ENCODE peak calls at places on chromosomes 7 and 10, in five cellular contexts. One of them, this sample, is unnamed.

GRCh38 chr7:29127527-29127926 is 18.8 kb downstream of the CPVL start:
- DNase-seq in PC-3: no peak
- DNase-seq in cardiac fibroblast: no peak
- DNase-seq in fibroblast of pulmonary artery: no peak
- DNase-seq in tibial artery: no peak
- DNase-seq in this sample: no peak

GRCh38 chr10:21340341-21340740 is 185.1 kb downstream of the SKIDA1 start:
- DNase-seq in tibial artery: no peak
- DNase-seq in fibroblast of pulmonary artery: no peak
- DNase-seq in PC-3: peak; percentile 91
- DNase-seq in cardiac fibroblast: no peak
- DNase-seq in this sample: peak; percentile 49

GRCh38 chr10:103476046-103476768 is 2.8 kb downstream of the CALHM3 start:
- DNase-seq in fibroblast of pulmonary artery: peak; percentile 22
- DNase-seq in cardiac fibroblast: peak; percentile 40
- DNase-seq in tibial artery: no peak
- DNase-seq in PC-3: no peak
- DNase-seq in this sample: no peak

GRCh38 chr7:129742267-129742666 is 130.7 kb downstream of the NRF1 start:
- DNase-seq in tibial artery: no peak
- DNase-seq in cardiac fibroblast: no peak
- DNase-seq in fibroblast of pulmonary artery: no peak
- DNase-seq in PC-3: no peak
- DNase-seq in this sample: no peak

GRCh38 chr10:36538945-36539586 is 586.3 kb upstream of the ANKRD30A start:
- DNase-seq in PC-3: peak; percentile 100
- DNase-seq in fibroblast of pulmonary artery: peak; percentile 72
- DNase-seq in tibial artery: no peak
- DNase-seq in cardiac fibroblast: peak; percentile 40
- DNase-seq in this sample: peak; percentile 34

GRCh38 chr7:113710310-113711106 is 208.3 kb downstream of the PPP1R3A start:
- DNase-seq in PC-3: peak; percentile 87
- DNase-seq in tibial artery: no peak
- DNase-seq in cardiac fibroblast: peak; percentile 89
- DNase-seq in fibroblast of pulmonary artery: peak; percentile 91
- DNase-seq in this sample: peak; percentile 80

GRCh38 chr7:143222782-143223181 is 945 bp downstream of the TAS2R40 start:
- DNase-seq in fibroblast of pulmonary artery: no peak
- DNase-seq in tibial artery: peak; percentile 48
- DNase-seq in cardiac fibroblast: no peak
- DNase-seq in PC-3: no peak
- DNase-seq in this sample: no peak

GRCh38 chr10:60299961-60300883 is 89.5 kb downstream of the ANK3 start:
- DNase-seq in cardiac fibroblast: peak; percentile 95
- DNase-seq in fibroblast of pulmonary artery: peak; percentile 98
- DNase-seq in tibial artery: no peak
- DNase-seq in PC-3: no peak
- DNase-seq in this sample: no peak

GRCh38 chr7:46034056-46034768 is 113.1 kb upstream of the IGFBP3 start:
- DNase-seq in PC-3: peak; percentile 78
- DNase-seq in tibial artery: no peak
- DNase-seq in cardiac fibroblast: peak; percentile 62
- DNase-seq in fibroblast of pulmonary artery: peak; percentile 45
- DNase-seq in this sample: peak; percentile 97

GRCh38 chr7:104206841-104207240 is 972 bp downstream of the ORC5 start:
- DNase-seq in cardiac fibroblast: no peak
- DNase-seq in tibial artery: no peak
- DNase-seq in PC-3: no peak
- DNase-seq in fibroblast of pulmonary artery: no peak
- DNase-seq in this sample: no peak

GRCh38 chr10:69242844-69243212 is 22.7 kb downstream of the HKDC1 start:
- DNase-seq in cardiac fibroblast: peak; percentile 38
- DNase-seq in tibial artery: no peak
- DNase-seq in fibroblast of pulmonary artery: no peak
- DNase-seq in PC-3: no peak
- DNase-seq in this sample: no peak

GRCh38 chr10:30842185-30842584 is 189.5 kb downstream of the ZNF438 start:
- DNase-seq in tibial artery: no peak
- DNase-seq in cardiac fibroblast: no peak
- DNase-seq in fibroblast of pulmonary artery: no peak
- DNase-seq in PC-3: no peak
- DNase-seq in this sample: no peak

GRCh38 chr10:120480065-120480600 is 23.1 kb downstream of the PLPP4 start:
- DNase-seq in PC-3: peak; percentile 25
- DNase-seq in fibroblast of pulmonary artery: no peak
- DNase-seq in tibial artery: no peak
- DNase-seq in cardiac fibroblast: no peak
- DNase-seq in this sample: peak; percentile 25

GRCh38 chr7:37037286-37037685 is 313.0 kb upstream of the AOAH start:
- DNase-seq in fibroblast of pulmonary artery: no peak
- DNase-seq in PC-3: no peak
- DNase-seq in tibial artery: no peak
- DNase-seq in cardiac fibroblast: no peak
- DNase-seq in this sample: no peak

GRCh38 chr7:20958474-20958873 is 171.8 kb upstream of the SP8 start:
- DNase-seq in tibial artery: no peak
- DNase-seq in fibroblast of pulmonary artery: no peak
- DNase-seq in cardiac fibroblast: no peak
- DNase-seq in PC-3: no peak
- DNase-seq in this sample: no peak

GRCh38 chr7:151808296-151809155 is 68.4 kb downstream of the PRKAG2 start:
- DNase-seq in PC-3: peak; percentile 93
- DNase-seq in fibroblast of pulmonary artery: no peak
- DNase-seq in cardiac fibroblast: peak; percentile 22
- DNase-seq in tibial artery: no peak
- DNase-seq in this sample: no peak

GRCh38 chr7:465710-466400 is 53.8 kb downstream of the PDGFA start:
- DNase-seq in fibroblast of pulmonary artery: no peak
- DNase-seq in PC-3: no peak
- DNase-seq in cardiac fibroblast: no peak
- DNase-seq in tibial artery: no peak
- DNase-seq in this sample: no peak

GRCh38 chr7:15602236-15602635 is 40.4 kb upstream of the AGMO start:
- DNase-seq in tibial artery: no peak
- DNase-seq in PC-3: no peak
- DNase-seq in fibroblast of pulmonary artery: peak; percentile 44
- DNase-seq in cardiac fibroblast: peak; percentile 35
- DNase-seq in this sample: no peak

GRCh38 chr7:141071855-141072547 is 1.9 kb upstream of the TMEM178B start:
- DNase-seq in fibroblast of pulmonary artery: no peak
- DNase-seq in cardiac fibroblast: no peak
- DNase-seq in PC-3: no peak
- DNase-seq in tibial artery: no peak
- DNase-seq in this sample: no peak

GRCh38 chr10:105075031-105075430 is 433.9 kb downstream of the SORCS3 start:
- DNase-seq in fibroblast of pulmonary artery: no peak
- DNase-seq in cardiac fibroblast: no peak
- DNase-seq in tibial artery: no peak
- DNase-seq in PC-3: no peak
- DNase-seq in this sample: no peak

GRCh38 chr7:34019431-34019830 is 114.1 kb downstream of the BMPER start:
- DNase-seq in tibial artery: no peak
- DNase-seq in PC-3: no peak
- DNase-seq in cardiac fibroblast: no peak
- DNase-seq in fibroblast of pulmonary artery: peak; percentile 17
- DNase-seq in this sample: no peak

GRCh38 chr7:107966701-107967100 is 36.3 kb downstream of the LAMB1 start:
- DNase-seq in tibial artery: no peak
- DNase-seq in fibroblast of pulmonary artery: peak; percentile 87
- DNase-seq in cardiac fibroblast: peak; percentile 80
- DNase-seq in PC-3: peak; percentile 89
- DNase-seq in this sample: peak; percentile 96

GRCh38 chr10:25157650-25158049 is 17.2 kb upstream of the GPR158 start:
- DNase-seq in cardiac fibroblast: no peak
- DNase-seq in fibroblast of pulmonary artery: no peak
- DNase-seq in PC-3: no peak
- DNase-seq in tibial artery: no peak
- DNase-seq in this sample: no peak

GRCh38 chr7:22576941-22577927 is 77.2 kb upstream of the STEAP1B start:
- DNase-seq in fibroblast of pulmonary artery: peak; percentile 99
- DNase-seq in cardiac fibroblast: peak; percentile 99
- DNase-seq in tibial artery: peak; percentile 74
- DNase-seq in PC-3: peak; percentile 93
- DNase-seq in this sample: peak; percentile 100

GRCh38 chr10:46536171-46536570 is 20.3 kb downstream of the GPRIN2 start:
- DNase-seq in tibial artery: no peak
- DNase-seq in fibroblast of pulmonary artery: no peak
- DNase-seq in PC-3: no peak
- DNase-seq in cardiac fibroblast: no peak
- DNase-seq in this sample: no peak

GRCh38 chr7:131007439-131008330 is 273.7 kb upstream of the KLF14 start:
- DNase-seq in tibial artery: peak; percentile 65
- DNase-seq in PC-3: peak; percentile 97
- DNase-seq in cardiac fibroblast: peak; percentile 81
- DNase-seq in fibroblast of pulmonary artery: peak; percentile 77
- DNase-seq in this sample: peak; percentile 77

GRCh38 chr7:64879800-64880199 is 23.3 kb upstream of the ZNF273 start:
- DNase-seq in PC-3: no peak
- DNase-seq in fibroblast of pulmonary artery: no peak
- DNase-seq in tibial artery: no peak
- DNase-seq in cardiac fibroblast: no peak
- DNase-seq in this sample: no peak

DNA sequence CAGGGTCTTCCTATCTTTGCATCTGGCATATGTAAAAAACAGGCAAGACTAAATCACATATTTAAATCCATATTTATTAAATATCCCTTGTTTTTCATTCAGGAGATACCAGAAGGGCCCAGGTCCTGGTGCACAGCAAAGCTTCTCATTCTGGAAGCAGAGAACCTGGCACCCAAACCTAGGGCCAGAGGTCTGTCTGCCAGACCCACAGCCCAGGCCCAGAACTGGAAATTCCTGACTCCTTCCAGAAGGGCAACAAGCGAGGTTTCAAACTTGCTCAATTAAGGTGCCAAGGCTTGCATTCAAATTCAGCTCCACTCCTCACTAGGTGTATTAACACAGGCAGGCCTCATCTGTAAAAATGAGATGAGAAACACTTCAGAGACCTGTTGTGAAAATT is 4.2 kb upstream of the MYO1G start:
- DNase-seq in cardiac fibroblast: no peak
- DNase-seq in fibroblast of pulmonary artery: no peak
- DNase-seq in PC-3: no peak
- DNase-seq in tibial artery: no peak
- DNase-seq in this sample: no peak
- H3K4me3 ChIP-seq in cardiac fibroblast: no peak overlapping the region
- H3K4me3 ChIP-seq in fibroblast of pulmonary artery: no peak overlapping the region
- H3K4me3 ChIP-seq in PC-3: no peak overlapping the region
- H3K4me3 ChIP-seq in tibial artery: no peak overlapping the region
- H3K4me3 ChIP-seq in this sample: no peak overlapping the region

DNA sequence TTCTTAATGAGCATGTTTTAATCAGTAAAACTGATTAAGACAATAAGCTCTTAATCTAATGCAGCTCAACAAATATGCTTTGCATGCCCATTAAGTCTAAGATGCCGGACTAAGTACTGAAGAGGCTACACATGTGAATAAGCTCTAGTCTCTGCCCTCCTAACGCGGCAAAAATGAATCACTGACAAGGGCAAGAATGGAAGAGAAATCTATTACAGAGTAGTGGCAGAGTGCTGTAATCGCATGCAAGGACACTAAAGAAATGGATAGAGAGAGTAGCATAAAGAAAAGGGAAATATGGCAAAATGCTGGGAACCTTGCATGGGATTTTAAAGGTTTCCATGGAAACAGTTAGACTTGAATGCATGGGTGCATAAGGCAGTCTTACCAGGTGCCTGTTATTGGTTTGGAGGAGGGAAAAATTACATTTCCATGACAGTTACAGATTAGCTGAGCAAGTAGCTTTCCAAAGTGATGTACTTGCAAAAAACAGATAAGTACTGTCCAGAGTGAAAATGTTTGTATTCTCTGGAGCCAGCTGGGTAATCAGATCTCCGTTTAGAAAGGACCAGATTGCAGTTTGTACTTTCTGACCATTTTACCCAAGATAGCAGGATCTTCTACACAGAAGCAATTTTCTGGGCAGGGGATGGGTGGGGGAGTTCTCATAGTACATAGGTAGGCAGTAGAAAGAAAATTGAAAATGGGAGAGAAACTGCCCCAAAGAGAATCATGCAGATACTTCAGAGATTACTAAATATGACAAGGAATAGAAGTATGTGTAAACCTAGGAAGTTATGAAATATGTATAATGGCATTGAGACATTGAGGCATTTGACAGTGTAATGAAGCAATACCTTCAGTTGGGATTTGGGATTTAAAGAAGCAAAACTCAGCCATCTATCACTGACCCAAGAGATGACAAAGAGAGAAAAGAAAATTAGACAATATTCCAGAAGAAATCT is 233.3 kb downstream of the PTN start:
- DNase-seq in tibial artery: no peak
- DNase-seq in PC-3: peak; percentile 24
- DNase-seq in cardiac fibroblast: peak; percentile 21
- DNase-seq in fibroblast of pulmonary artery: peak; percentile 61
- DNase-seq in this sample: peak; percentile 29
- TF ChIP-seq CTCF in tibial artery: no peak
- TF ChIP-seq CTCF in PC-3: no peak
- TF ChIP-seq CTCF in cardiac fibroblast: no peak
- TF ChIP-seq CTCF in fibroblast of pulmonary artery: no peak
- TF ChIP-seq CTCF in this sample: no peak

DNA sequence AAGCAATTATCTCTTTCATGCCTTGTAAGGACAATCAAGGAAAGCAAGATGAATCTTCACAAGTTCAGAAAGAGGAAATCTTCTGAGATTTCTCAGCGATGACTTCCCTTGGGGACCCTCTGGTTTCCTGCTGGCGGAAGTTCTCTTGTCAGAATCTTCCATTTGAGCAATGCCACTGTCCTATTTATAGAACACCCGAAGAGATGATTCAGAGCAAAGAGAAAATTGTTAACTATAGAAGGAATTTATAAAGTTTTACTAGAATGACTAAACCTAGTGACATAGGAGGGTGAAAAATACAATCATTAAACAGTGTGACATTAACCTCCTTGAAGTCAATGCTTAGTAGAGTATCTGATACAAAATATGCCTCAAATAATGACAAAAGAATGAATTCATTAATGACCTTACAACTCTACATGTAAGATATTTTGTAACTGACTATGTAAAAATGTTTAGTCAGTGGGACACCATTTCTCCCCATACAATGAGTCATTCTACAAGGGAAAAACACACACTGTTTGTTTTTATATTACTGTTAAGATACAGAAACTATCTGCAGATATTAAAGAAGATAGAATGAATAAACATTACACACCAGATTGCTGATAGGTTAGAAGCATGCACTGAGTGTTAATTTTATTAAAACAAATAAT is 206.5 kb upstream of the CNTNAP2 start:
- DNase-seq in tibial artery: no peak
- DNase-seq in cardiac fibroblast: peak; percentile 16
- DNase-seq in fibroblast of pulmonary artery: peak; percentile 14
- DNase-seq in PC-3: peak; percentile 20
- DNase-seq in this sample: no peak
- H3K4me3 ChIP-seq in tibial artery: no peak overlapping the region
- H3K4me3 ChIP-seq in cardiac fibroblast: no peak overlapping the region
- H3K4me3 ChIP-seq in fibroblast of pulmonary artery: no peak overlapping the region
- H3K4me3 ChIP-seq in PC-3: no peak overlapping the region
- H3K4me3 ChIP-seq in this sample: no peak overlapping the region

DNA sequence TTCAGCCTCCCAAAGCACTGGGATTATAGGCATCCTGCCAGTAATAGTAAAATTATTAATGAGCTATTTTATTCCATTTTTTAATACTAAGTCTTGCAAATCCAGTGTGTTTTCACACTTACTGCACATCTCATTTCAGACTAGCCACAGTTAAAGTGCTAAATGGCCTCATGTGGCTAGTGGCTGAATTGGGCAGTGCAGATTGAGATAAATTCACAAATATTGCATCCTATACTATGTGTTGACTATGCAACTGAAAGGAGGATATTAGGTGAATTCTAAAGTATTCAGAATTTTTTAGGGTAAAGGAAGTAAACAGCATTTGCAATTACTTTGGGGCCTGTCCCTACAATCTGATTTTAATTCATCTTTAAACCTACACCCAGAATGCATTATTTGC is 10.2 kb downstream of the APBB1IP start:
- DNase-seq in PC-3: no peak
- DNase-seq in tibial artery: no peak
- DNase-seq in cardiac fibroblast: no peak
- DNase-seq in fibroblast of pulmonary artery: no peak
- DNase-seq in this sample: no peak
- TF ChIP-seq CTCF in PC-3: no peak
- TF ChIP-seq CTCF in tibial artery: no peak
- TF ChIP-seq CTCF in cardiac fibroblast: no peak
- TF ChIP-seq CTCF in fibroblast of pulmonary artery: no peak
- TF ChIP-seq CTCF in this sample: no peak